ENCODE peak calls at places on chromosome X, in ten cellular contexts. One of them, this sample, is unnamed.

GRCh38 chrX:25191403-25191802 is 175.6 kb upstream of the ARX start:
- DNase-seq in NCI-H1694 treated with DMSO at 0.1 percent for 48 hours: no peak
- DNase-seq in AG08395: no peak
- DNase-seq in substantia nigra: no peak
- DNase-seq in RPMI7951: no peak
- DNase-seq in pulmonary artery endothelial cell: no peak
- DNase-seq in activated naive CD4-positive, alpha-beta T cell treated with Interleukin-2 at 50 U/mL for 16 hours: no peak
- DNase-seq in cardiac muscle cell: no peak
- DNase-seq in RWPE1: no peak
- DNase-seq in cardiac fibroblast: no peak
- DNase-seq in this sample: no peak

GRCh38 chrX:38561951-38562719 is 793 bp downstream of the TSPAN7 start:
- DNase-seq in NCI-H1694 treated with DMSO at 0.1 percent for 48 hours: peak; percentile 56
- DNase-seq in AG08395: no peak
- DNase-seq in substantia nigra: peak; percentile 1
- DNase-seq in RPMI7951: no peak
- DNase-seq in pulmonary artery endothelial cell: no peak
- DNase-seq in activated naive CD4-positive, alpha-beta T cell treated with Interleukin-2 at 50 U/mL for 16 hours: peak; percentile 2
- DNase-seq in cardiac muscle cell: peak; percentile 18
- DNase-seq in RWPE1: no peak
- DNase-seq in cardiac fibroblast: no peak
- DNase-seq in this sample: no peak

GRCh38 chrX:54639018-54639345 is 109.0 kb downstream of the GNL3L start:
- DNase-seq in NCI-H1694 treated with DMSO at 0.1 percent for 48 hours: no peak
- DNase-seq in AG08395: no peak
- DNase-seq in substantia nigra: no peak
- DNase-seq in RPMI7951: no peak
- DNase-seq in pulmonary artery endothelial cell: no peak
- DNase-seq in activated naive CD4-positive, alpha-beta T cell treated with Interleukin-2 at 50 U/mL for 16 hours: no peak
- DNase-seq in cardiac muscle cell: no peak
- DNase-seq in RWPE1: no peak
- DNase-seq in cardiac fibroblast: no peak
- DNase-seq in this sample: no peak

GRCh38 chrX:147899715-147900114 is 12.0 kb upstream of the FMR1 start:
- DNase-seq in NCI-H1694 treated with DMSO at 0.1 percent for 48 hours: no peak
- DNase-seq in AG08395: no peak
- DNase-seq in substantia nigra: no peak
- DNase-seq in RPMI7951: peak; percentile 61
- DNase-seq in pulmonary artery endothelial cell: no peak
- DNase-seq in activated naive CD4-positive, alpha-beta T cell treated with Interleukin-2 at 50 U/mL for 16 hours: no peak
- DNase-seq in cardiac muscle cell: no peak
- DNase-seq in RWPE1: peak; percentile 4
- DNase-seq in cardiac fibroblast: no peak
- DNase-seq in this sample: no peak

GRCh38 chrX:65821721-65822496 is 154.5 kb downstream of the MSN start:
- DNase-seq in NCI-H1694 treated with DMSO at 0.1 percent for 48 hours: no peak
- DNase-seq in AG08395: no peak
- DNase-seq in substantia nigra: no peak
- DNase-seq in RPMI7951: no peak
- DNase-seq in pulmonary artery endothelial cell: no peak
- DNase-seq in activated naive CD4-positive, alpha-beta T cell treated with Interleukin-2 at 50 U/mL for 16 hours: peak; percentile 54
- DNase-seq in cardiac muscle cell: peak; percentile 23
- DNase-seq in RWPE1: no peak
- DNase-seq in cardiac fibroblast: no peak
- DNase-seq in this sample: no peak

GRCh38 chrX:103362504-103362903 is 6.2 kb downstream of the TCEAL9 start:
- DNase-seq in NCI-H1694 treated with DMSO at 0.1 percent for 48 hours: no peak
- DNase-seq in AG08395: peak; percentile 52
- DNase-seq in substantia nigra: no peak
- DNase-seq in RPMI7951: peak; percentile 21
- DNase-seq in pulmonary artery endothelial cell: no peak
- DNase-seq in activated naive CD4-positive, alpha-beta T cell treated with Interleukin-2 at 50 U/mL for 16 hours: no peak
- DNase-seq in cardiac muscle cell: peak; percentile 35
- DNase-seq in RWPE1: peak; percentile 61
- DNase-seq in cardiac fibroblast: peak; percentile 62
- DNase-seq in this sample: peak; percentile 23

GRCh38 chrX:39507034-39507433 is 590.7 kb downstream of the BCOR start:
- DNase-seq in NCI-H1694 treated with DMSO at 0.1 percent for 48 hours: no peak
- DNase-seq in AG08395: no peak
- DNase-seq in substantia nigra: no peak
- DNase-seq in RPMI7951: no peak
- DNase-seq in pulmonary artery endothelial cell: no peak
- DNase-seq in activated naive CD4-positive, alpha-beta T cell treated with Interleukin-2 at 50 U/mL for 16 hours: no peak
- DNase-seq in cardiac muscle cell: peak; percentile 23
- DNase-seq in RWPE1: no peak
- DNase-seq in cardiac fibroblast: no peak
- DNase-seq in this sample: no peak

GRCh38 chrX:150573702-150574101 is 5.3 kb downstream of the MTM1 start:
- DNase-seq in NCI-H1694 treated with DMSO at 0.1 percent for 48 hours: no peak
- DNase-seq in AG08395: no peak
- DNase-seq in substantia nigra: no peak
- DNase-seq in RPMI7951: no peak
- DNase-seq in pulmonary artery endothelial cell: no peak
- DNase-seq in activated naive CD4-positive, alpha-beta T cell treated with Interleukin-2 at 50 U/mL for 16 hours: peak; percentile 48
- DNase-seq in cardiac muscle cell: no peak
- DNase-seq in RWPE1: no peak
- DNase-seq in cardiac fibroblast: no peak
- DNase-seq in this sample: no peak

GRCh38 chrX:140249122-140249521 is 255.7 kb downstream of the SOX3 start:
- DNase-seq in NCI-H1694 treated with DMSO at 0.1 percent for 48 hours: no peak
- DNase-seq in AG08395: no peak
- DNase-seq in substantia nigra: no peak
- DNase-seq in RPMI7951: no peak
- DNase-seq in pulmonary artery endothelial cell: no peak
- DNase-seq in activated naive CD4-positive, alpha-beta T cell treated with Interleukin-2 at 50 U/mL for 16 hours: no peak
- DNase-seq in cardiac muscle cell: no peak
- DNase-seq in RWPE1: no peak
- DNase-seq in cardiac fibroblast: no peak
- DNase-seq in this sample: no peak

GRCh38 chrX:71809886-71810285 is 46.7 kb downstream of the CXorf49B start:
- DNase-seq in NCI-H1694 treated with DMSO at 0.1 percent for 48 hours: no peak
- DNase-seq in AG08395: no peak
- DNase-seq in substantia nigra: no peak
- DNase-seq in RPMI7951: peak; percentile 83
- DNase-seq in pulmonary artery endothelial cell: peak; percentile 13
- DNase-seq in activated naive CD4-positive, alpha-beta T cell treated with Interleukin-2 at 50 U/mL for 16 hours: no peak
- DNase-seq in cardiac muscle cell: no peak
- DNase-seq in RWPE1: peak; percentile 15
- DNase-seq in cardiac fibroblast: peak; percentile 2
- DNase-seq in this sample: no peak

GRCh38 chrX:112512509-112512908 is 167.2 kb downstream of the LHFPL1 start:
- DNase-seq in NCI-H1694 treated with DMSO at 0.1 percent for 48 hours: no peak
- DNase-seq in AG08395: no peak
- DNase-seq in substantia nigra: no peak
- DNase-seq in RPMI7951: no peak
- DNase-seq in pulmonary artery endothelial cell: no peak
- DNase-seq in activated naive CD4-positive, alpha-beta T cell treated with Interleukin-2 at 50 U/mL for 16 hours: no peak
- DNase-seq in cardiac muscle cell: peak; percentile 7
- DNase-seq in RWPE1: no peak
- DNase-seq in cardiac fibroblast: no peak
- DNase-seq in this sample: no peak

GRCh38 chrX:43969504-43970501 is 3.4 kb downstream of the NDP start:
- DNase-seq in NCI-H1694 treated with DMSO at 0.1 percent for 48 hours: no peak
- DNase-seq in AG08395: peak; percentile 20
- DNase-seq in substantia nigra: peak; percentile 10
- DNase-seq in RPMI7951: peak; percentile 89
- DNase-seq in pulmonary artery endothelial cell: no peak
- DNase-seq in activated naive CD4-positive, alpha-beta T cell treated with Interleukin-2 at 50 U/mL for 16 hours: no peak
- DNase-seq in cardiac muscle cell: no peak
- DNase-seq in RWPE1: no peak
- DNase-seq in cardiac fibroblast: peak; percentile 33
- DNase-seq in this sample: no peak

GRCh38 chrX:39416547-39417262 is 615.4 kb downstream of the MID1IP1 start:
- DNase-seq in NCI-H1694 treated with DMSO at 0.1 percent for 48 hours: no peak
- DNase-seq in AG08395: no peak
- DNase-seq in substantia nigra: no peak
- DNase-seq in RPMI7951: no peak
- DNase-seq in pulmonary artery endothelial cell: no peak
- DNase-seq in activated naive CD4-positive, alpha-beta T cell treated with Interleukin-2 at 50 U/mL for 16 hours: no peak
- DNase-seq in cardiac muscle cell: no peak
- DNase-seq in RWPE1: no peak
- DNase-seq in cardiac fibroblast: no peak
- DNase-seq in this sample: no peak

GRCh38 chrX:119429471-119429870 is 30.3 kb downstream of the SLC25A43 start:
- DNase-seq in NCI-H1694 treated with DMSO at 0.1 percent for 48 hours: no peak
- DNase-seq in AG08395: no peak
- DNase-seq in substantia nigra: no peak
- DNase-seq in RPMI7951: no peak
- DNase-seq in pulmonary artery endothelial cell: no peak
- DNase-seq in activated naive CD4-positive, alpha-beta T cell treated with Interleukin-2 at 50 U/mL for 16 hours: no peak
- DNase-seq in cardiac muscle cell: no peak
- DNase-seq in RWPE1: no peak
- DNase-seq in cardiac fibroblast: no peak
- DNase-seq in this sample: no peak

GRCh38 chrX:41026326-41027136 is 58.7 kb upstream of the USP9X start:
- DNase-seq in NCI-H1694 treated with DMSO at 0.1 percent for 48 hours: no peak
- DNase-seq in AG08395: no peak
- DNase-seq in substantia nigra: no peak
- DNase-seq in RPMI7951: no peak
- DNase-seq in pulmonary artery endothelial cell: no peak
- DNase-seq in activated naive CD4-positive, alpha-beta T cell treated with Interleukin-2 at 50 U/mL for 16 hours: no peak
- DNase-seq in cardiac muscle cell: peak; percentile 46
- DNase-seq in RWPE1: no peak
- DNase-seq in cardiac fibroblast: no peak
- DNase-seq in this sample: no peak

GRCh38 chrX:96619588-96619987 is 65.1 kb upstream of the DIAPH2 start:
- DNase-seq in NCI-H1694 treated with DMSO at 0.1 percent for 48 hours: no peak
- DNase-seq in AG08395: no peak
- DNase-seq in substantia nigra: no peak
- DNase-seq in RPMI7951: no peak
- DNase-seq in pulmonary artery endothelial cell: no peak
- DNase-seq in activated naive CD4-positive, alpha-beta T cell treated with Interleukin-2 at 50 U/mL for 16 hours: no peak
- DNase-seq in cardiac muscle cell: no peak
- DNase-seq in RWPE1: no peak
- DNase-seq in cardiac fibroblast: peak; percentile 22
- DNase-seq in this sample: no peak

GRCh38 chrX:124791492-124792095 is 445.2 kb downstream of the SH2D1A start:
- DNase-seq in NCI-H1694 treated with DMSO at 0.1 percent for 48 hours: no peak
- DNase-seq in AG08395: no peak
- DNase-seq in substantia nigra: no peak
- DNase-seq in RPMI7951: no peak
- DNase-seq in pulmonary artery endothelial cell: no peak
- DNase-seq in activated naive CD4-positive, alpha-beta T cell treated with Interleukin-2 at 50 U/mL for 16 hours: no peak
- DNase-seq in cardiac muscle cell: no peak
- DNase-seq in RWPE1: no peak
- DNase-seq in cardiac fibroblast: no peak
- DNase-seq in this sample: no peak

GRCh38 chrX:153708415-153708814 is 15.8 kb downstream of the BCAP31 start:
- DNase-seq in NCI-H1694 treated with DMSO at 0.1 percent for 48 hours: peak; percentile 55
- DNase-seq in AG08395: peak; percentile 64
- DNase-seq in substantia nigra: peak; percentile 11
- DNase-seq in RPMI7951: peak; percentile 57
- DNase-seq in pulmonary artery endothelial cell: peak; percentile 54
- DNase-seq in activated naive CD4-positive, alpha-beta T cell treated with Interleukin-2 at 50 U/mL for 16 hours: peak; percentile 44
- DNase-seq in cardiac muscle cell: peak; percentile 70
- DNase-seq in RWPE1: peak; percentile 68
- DNase-seq in cardiac fibroblast: peak; percentile 83
- DNase-seq in this sample: peak; percentile 75

GRCh38 chrX:39162322-39162721 is 361.1 kb downstream of the MID1IP1 start:
- DNase-seq in NCI-H1694 treated with DMSO at 0.1 percent for 48 hours: no peak
- DNase-seq in AG08395: no peak
- DNase-seq in substantia nigra: peak; percentile 0
- DNase-seq in RPMI7951: peak; percentile 44
- DNase-seq in pulmonary artery endothelial cell: no peak
- DNase-seq in activated naive CD4-positive, alpha-beta T cell treated with Interleukin-2 at 50 U/mL for 16 hours: peak; percentile 55
- DNase-seq in cardiac muscle cell: no peak
- DNase-seq in RWPE1: no peak
- DNase-seq in cardiac fibroblast: no peak
- DNase-seq in this sample: no peak

GRCh38 chrX:16566571-16566970 is 83.4 kb upstream of the S100G start:
- DNase-seq in NCI-H1694 treated with DMSO at 0.1 percent for 48 hours: no peak
- DNase-seq in AG08395: no peak
- DNase-seq in substantia nigra: no peak
- DNase-seq in RPMI7951: no peak
- DNase-seq in pulmonary artery endothelial cell: no peak
- DNase-seq in activated naive CD4-positive, alpha-beta T cell treated with Interleukin-2 at 50 U/mL for 16 hours: no peak
- DNase-seq in cardiac muscle cell: no peak
- DNase-seq in RWPE1: no peak
- DNase-seq in cardiac fibroblast: no peak
- DNase-seq in this sample: no peak

GRCh38 chrX:13651150-13651549 is 1.8 kb upstream of the TCEANC start:
- DNase-seq in NCI-H1694 treated with DMSO at 0.1 percent for 48 hours: no peak
- DNase-seq in AG08395: no peak
- DNase-seq in substantia nigra: no peak
- DNase-seq in RPMI7951: no peak
- DNase-seq in pulmonary artery endothelial cell: no peak
- DNase-seq in activated naive CD4-positive, alpha-beta T cell treated with Interleukin-2 at 50 U/mL for 16 hours: no peak
- DNase-seq in cardiac muscle cell: no peak
- DNase-seq in RWPE1: no peak
- DNase-seq in cardiac fibroblast: no peak
- DNase-seq in this sample: no peak

GRCh38 chrX:27889878-27890277 is 82.1 kb downstream of the MAGEB10 start:
- DNase-seq in NCI-H1694 treated with DMSO at 0.1 percent for 48 hours: no peak
- DNase-seq in AG08395: no peak
- DNase-seq in substantia nigra: no peak
- DNase-seq in RPMI7951: peak; percentile 3
- DNase-seq in pulmonary artery endothelial cell: no peak
- DNase-seq in activated naive CD4-positive, alpha-beta T cell treated with Interleukin-2 at 50 U/mL for 16 hours: no peak
- DNase-seq in cardiac muscle cell: no peak
- DNase-seq in RWPE1: no peak
- DNase-seq in cardiac fibroblast: no peak
- DNase-seq in this sample: no peak

GRCh38 chrX:11151799-11152591 is 40.9 kb downstream of the HCCS start:
- DNase-seq in NCI-H1694 treated with DMSO at 0.1 percent for 48 hours: peak; percentile 54
- DNase-seq in AG08395: no peak
- DNase-seq in substantia nigra: no peak
- DNase-seq in RPMI7951: no peak
- DNase-seq in pulmonary artery endothelial cell: no peak
- DNase-seq in activated naive CD4-positive, alpha-beta T cell treated with Interleukin-2 at 50 U/mL for 16 hours: no peak
- DNase-seq in cardiac muscle cell: no peak
- DNase-seq in RWPE1: no peak
- DNase-seq in cardiac fibroblast: no peak
- DNase-seq in this sample: no peak

This sample was measured in kidney epithelial cell.